ENCODE peak calls at places on chromosomes 3 and 15, in five cellular contexts. J, Q, K, V and B are unnamed samples.

GRCh38 chr15:70217246-70218160 is 119.8 kb upstream of the TLE3 start:
- DNase-seq in Q (no peak), K (no peak), J (no peak), V (no peak), B (no peak)

GRCh38 chr3:45644063-45644462 is 45.1 kb upstream of the SACM1L start:
- DNase-seq in Q (no peak), V (no peak), K (no peak), J (no peak), B (no peak)

GRCh38 chr3:127662051-127662469 is 10.7 kb upstream of the ABTB1 start:
- DNase-seq in Q (no peak), J (no peak), K (no peak), V (no peak), B (no peak)

GRCh38 chr3:53044371-53045106 is 1.3 kb downstream of the SFMBT1 start:
- DNase-seq in K (no peak), V (peak), J (no peak), Q (no peak), B (peak)

GRCh38 chr15:90103669-90104329 is 1.5 kb upstream of the IDH2 start:
- DNase-seq in J (no peak), Q (no peak), V (no peak), K (no peak), B (no peak)

GRCh38 chr3:7788881-7789280 is 712.7 kb upstream of the LMCD1 start:
- DNase-seq in K (no peak), Q (no peak), V (no peak), J (no peak), B (no peak)

GRCh38 chr3:74214286-74214685 is 400.2 kb downstream of the CNTN3 start:
- DNase-seq in J (no peak), Q (no peak), V (no peak), K (no peak), B (no peak)

GRCh38 chr3:136667081-136667480 is 85.1 kb downstream of the STAG1 start:
- DNase-seq in V (no peak), Q (no peak), J (no peak), K (no peak), B (no peak)